ENCODE peak calls at places on chromosomes 11 and 22, in nine cellular contexts. O is neural progenitor cell; Q is Peyer's patch; E is neuronal stem cell; W is spleen; A is CD8-positive, alpha-beta memory T cell; N is cardiac muscle cell; S is PC-3; J is astrocyte. L is an unnamed sample.

GRCh38 chr22:44411226-44412135 is 86.6 kb downstream of the RTL6 start:
- DNase-seq in O (no peak), Q (no peak), E (no peak), W (peak; percentile 61), A (no peak), N (no peak), S (peak; percentile 83), J (no peak), L (no peak)

GRCh38 chr11:17013548-17014320 is 480 bp downstream of the PLEKHA7 start:
- DNase-seq in O (peak; percentile 62), Q (peak; percentile 65), E (peak; percentile 3), W (peak; percentile 74), A (no peak), N (no peak), S (peak; percentile 36), J (no peak), L (no peak)

GRCh38 chr22:44136112-44136511 is 44.6 kb upstream of the PARVG start:
- DNase-seq in O (no peak), Q (no peak), E (no peak), W (peak; percentile 18), A (no peak), N (no peak), S (no peak), J (no peak), L (no peak)

GRCh38 chr11:33885338-33886005 is 6.4 kb downstream of the LMO2 start:
- DNase-seq in O (no peak), Q (no peak), E (no peak), W (no peak), A (no peak), N (no peak), S (no peak), J (no peak), L (no peak)

GRCh38 chr11:107780775-107781174 is 68.9 kb upstream of the SLN start:
- DNase-seq in O (no peak), Q (no peak), E (no peak), W (no peak), A (no peak), N (peak; percentile 5), S (peak; percentile 63), J (no peak), L (no peak)

GRCh38 chr22:37601540-37602442 is 6.8 kb upstream of the GGA1 start:
- DNase-seq in O (peak; percentile 85), Q (peak; percentile 72), E (peak; percentile 50), W (no peak), A (no peak), N (peak; percentile 75), S (peak; percentile 62), J (peak; percentile 61), L (no peak)

GRCh38 chr11:17171916-17172315 is 35.9 kb downstream of the PIK3C2A start:
- DNase-seq in O (no peak), Q (no peak), E (no peak), W (no peak), A (no peak), N (peak; percentile 57), S (no peak), J (peak; percentile 6), L (no peak)

GRCh38 chr11:92707173-92707619 is 262.3 kb upstream of the MTNR1B start:
- DNase-seq in O (peak; percentile 14), Q (no peak), E (no peak), W (no peak), A (no peak), N (peak; percentile 6), S (no peak), J (no peak), L (no peak)

GRCh38 chr11:119277660-119278059 is 39.3 kb downstream of the MCAM start:
- DNase-seq in O (no peak), Q (no peak), E (no peak), W (no peak), A (no peak), N (no peak), S (no peak), J (no peak), L (no peak)

GRCh38 chr22:20020533-20021195 is at the start of gene TANGO2:
- DNase-seq in O (peak; percentile 98), Q (peak; percentile 97), E (peak; percentile 92), W (peak; percentile 97), A (peak; percentile 92), N (peak; percentile 93), S (peak; percentile 91), J (peak; percentile 73), L (peak; percentile 94)

GRCh38 chr11:104199041-104199440 is 35.1 kb upstream of the PDGFD start:
- DNase-seq in O (no peak), Q (no peak), E (no peak), W (no peak), A (no peak), N (peak; percentile 11), S (no peak), J (no peak), L (no peak)

GRCh38 chr22:24208012-24208749 is 26.9 kb downstream of the SUSD2 start:
- DNase-seq in O (no peak), Q (no peak), E (no peak), W (no peak), A (no peak), N (peak; percentile 98), S (peak; percentile 95), J (peak; percentile 99), L (no peak)

GRCh38 chr22:41030891-41031290 is 61.5 kb upstream of the EP300 start:
- DNase-seq in O (no peak), Q (no peak), E (no peak), W (no peak), A (no peak), N (peak; percentile 88), S (no peak), J (peak; percentile 79), L (no peak)

GRCh38 chr11:46127150-46127638 is 5.9 kb upstream of the PHF21A start:
- DNase-seq in O (peak; percentile 23), Q (peak; percentile 58), E (no peak), W (peak; percentile 77), A (peak; percentile 26), N (peak; percentile 85), S (peak; percentile 78), J (peak; percentile 19), L (peak; percentile 27)

GRCh38 chr11:44445500-44446340 is 119.7 kb upstream of the CD82 start:
- DNase-seq in O (no peak), Q (no peak), E (no peak), W (no peak), A (no peak), N (no peak), S (peak; percentile 47), J (no peak), L (no peak)

GRCh38 chr11:79167510-79168188 is 273.2 kb downstream of the TENM4 start:
- DNase-seq in O (no peak), Q (no peak), E (no peak), W (no peak), A (no peak), N (no peak), S (no peak), J (no peak), L (no peak)

GRCh38 chr11:102914238-102915043 is 39.7 kb upstream of the MMP12 start:
- DNase-seq in O (peak; percentile 51), Q (peak; percentile 54), E (peak; percentile 14), W (no peak), A (no peak), N (peak; percentile 59), S (peak; percentile 76), J (peak; percentile 20), L (peak; percentile 4)

GRCh38 chr11:75324189-75324588 is 27.3 kb downstream of the ARRB1 start:
- DNase-seq in O (no peak), Q (no peak), E (no peak), W (no peak), A (no peak), N (no peak), S (no peak), J (no peak), L (no peak)

GRCh38 chr11:58926251-58926650 is 13.0 kb upstream of the GLYATL1 start:
- DNase-seq in O (no peak), Q (no peak), E (no peak), W (no peak), A (no peak), N (no peak), S (peak; percentile 68), J (peak; percentile 36), L (no peak)

GRCh38 chr22:19891350-19892248 is 36.9 kb upstream of the GNB1L start:
- DNase-seq in O (peak; percentile 95), Q (peak; percentile 80), E (peak; percentile 71), W (peak; percentile 89), A (peak; percentile 56), N (peak; percentile 79), S (peak; percentile 79), J (peak; percentile 87), L (peak; percentile 92)

GRCh38 chr11:10604340-10604748 is 35.9 kb upstream of the LYVE1 start:
- DNase-seq in O (no peak), Q (no peak), E (no peak), W (no peak), A (no peak), N (peak; percentile 76), S (no peak), J (no peak), L (no peak)

GRCh38 chr11:32173435-32173834 is 82.6 kb downstream of the RCN1 start:
- DNase-seq in O (peak; percentile 86), Q (peak; percentile 58), E (peak; percentile 62), W (no peak), A (no peak), N (peak; percentile 83), S (peak; percentile 72), J (peak; percentile 39), L (no peak)
- H3K4me3 ChIP-seq in O (no peak overlapping the region), Q (no peak overlapping the region), E (no peak overlapping the region), W (no peak overlapping the region), A (no peak overlapping the region), N (no peak overlapping the region), S (peak overlapping the region; percentile 53), J (peak overlapping the region; percentile 51), L (no peak overlapping the region)

DNA sequence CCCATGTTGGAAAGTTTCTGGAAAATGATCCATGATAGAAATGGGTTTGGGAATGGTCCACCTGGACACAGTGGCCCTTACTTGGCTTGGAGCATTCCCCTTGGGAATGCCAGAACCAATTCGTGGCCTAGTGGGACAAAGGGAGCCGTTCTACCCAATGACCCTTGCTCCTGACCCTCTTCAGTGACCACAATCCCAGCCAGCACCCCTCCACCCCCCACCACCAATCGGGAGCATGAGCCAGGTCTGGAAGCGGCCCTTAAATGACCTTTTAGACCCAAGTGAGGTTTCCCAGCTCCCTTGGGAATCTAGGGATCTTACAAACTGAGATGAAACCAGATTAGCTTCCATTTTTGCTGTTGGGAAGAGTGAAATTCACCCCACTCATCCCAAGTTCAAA is 51.3 kb upstream of the CDON start:
- DNase-seq in O (no peak), Q (no peak), E (no peak), W (peak; percentile 28), A (no peak), N (no peak), S (no peak), J (no peak), L (no peak)
- H3K27ac ChIP-seq in O (no peak overlapping the region), Q (peak overlapping the region; percentile 88), E (no peak overlapping the region), W (no peak overlapping the region), A (no peak overlapping the region), N (no peak overlapping the region), S (peak overlapping the region; percentile 59), J (no peak overlapping the region), L (no peak overlapping the region)

GRCh38 chr11:4098026-4098621 is 3.5 kb downstream of the RRM1 start:
- DNase-seq in O (no peak), Q (no peak), E (no peak), W (no peak), A (no peak), N (no peak), S (no peak), J (no peak), L (no peak)
- H3K4me3 ChIP-seq in O (no peak overlapping the region), Q (no peak overlapping the region), E (no peak overlapping the region), W (no peak overlapping the region), A (no peak overlapping the region), N (no peak overlapping the region), S (no peak overlapping the region), J (no peak overlapping the region), L (no peak overlapping the region)

GRCh38 chr11:64848779-64849599 is 4.5 kb upstream of the CDC42BPG start:
- DNase-seq in O (peak; percentile 69), Q (peak; percentile 95), E (no peak), W (peak; percentile 92), A (no peak), N (no peak), S (peak; percentile 66), J (no peak), L (no peak)
- H3K27ac ChIP-seq in O (no peak overlapping the region), Q (peak overlapping the region; percentile 87), E (no peak overlapping the region), W (peak overlapping the region; percentile 95), A (no peak overlapping the region), N (no peak overlapping the region), S (peak overlapping the region; percentile 1), J (no peak overlapping the region), L (peak overlapping the region; percentile 33)

L was measured in CD4-positive, CD25-positive, alpha-beta regulatory T cell.